ENCODE peak calls at places on chromosomes 1 and 21, in five cellular contexts. One of them, this sample, is unnamed. For H3K9me3, the result is how much of the 10 kb centered on the place peaks cover.

GRCh38 chr1:187648091-187648490 is 819.3 kb downstream of the PLA2G4A start:
- DNase-seq in aorta: no peak
- DNase-seq in heart left ventricle: no peak
- DNase-seq in Peyer's patch: no peak
- DNase-seq in fibroblast of lung: no peak
- DNase-seq in this sample: no peak

GRCh38 chr1:145927916-145928647 is 798 bp upstream of the RBM8A start:
- DNase-seq in aorta: no peak
- DNase-seq in heart left ventricle: no peak
- DNase-seq in Peyer's patch: no peak
- DNase-seq in fibroblast of lung: no peak
- DNase-seq in this sample: no peak

GRCh38 chr1:21511579-21512522 is 2.6 kb downstream of the ALPL start:
- DNase-seq in aorta: peak
- DNase-seq in heart left ventricle: peak
- DNase-seq in Peyer's patch: no peak
- DNase-seq in fibroblast of lung: peak
- DNase-seq in this sample: no peak

GRCh38 chr1:74246266-74246665 is 11.1 kb downstream of the TNNI3K start:
- DNase-seq in aorta: no peak
- DNase-seq in heart left ventricle: no peak
- DNase-seq in Peyer's patch: no peak
- DNase-seq in fibroblast of lung: no peak
- DNase-seq in this sample: no peak

GRCh38 chr1:205810448-205811157 is 2.4 kb downstream of the SLC41A1 start:
- DNase-seq in aorta: no peak
- DNase-seq in heart left ventricle: no peak
- DNase-seq in Peyer's patch: no peak
- DNase-seq in fibroblast of lung: no peak
- DNase-seq in this sample: no peak

GRCh38 chr21:46066843-46067331 is 31.0 kb upstream of the COL6A2 start:
- DNase-seq in aorta: peak
- DNase-seq in heart left ventricle: no peak
- DNase-seq in Peyer's patch: peak
- DNase-seq in fibroblast of lung: peak
- DNase-seq in this sample: no peak

GRCh38 chr1:29482991-29483390 is 246.7 kb downstream of the PTPRU start:
- DNase-seq in aorta: no peak
- DNase-seq in heart left ventricle: no peak
- DNase-seq in Peyer's patch: no peak
- DNase-seq in fibroblast of lung: no peak
- DNase-seq in this sample: no peak

GRCh38 chr1:98028800-98029199 is 108.0 kb upstream of the DPYD start:
- DNase-seq in aorta: no peak
- DNase-seq in heart left ventricle: no peak
- DNase-seq in Peyer's patch: no peak
- DNase-seq in fibroblast of lung: no peak
- DNase-seq in this sample: no peak

GRCh38 chr21:45078371-45078770 is 4.0 kb downstream of the ADARB1 start:
- DNase-seq in aorta: peak
- DNase-seq in heart left ventricle: no peak
- DNase-seq in Peyer's patch: no peak
- DNase-seq in fibroblast of lung: no peak
- DNase-seq in this sample: no peak

GRCh38 chr1:9112961-9113880 is 15.7 kb downstream of the GPR157 start:
- DNase-seq in aorta: peak
- DNase-seq in heart left ventricle: no peak
- DNase-seq in Peyer's patch: no peak
- DNase-seq in fibroblast of lung: no peak
- DNase-seq in this sample: no peak

GRCh38 chr1:32741417-32742131 is 39.0 kb upstream of the SYNC start:
- DNase-seq in aorta: no peak
- DNase-seq in heart left ventricle: no peak
- DNase-seq in Peyer's patch: peak
- DNase-seq in fibroblast of lung: no peak
- DNase-seq in this sample: no peak

GRCh38 chr1:9890224-9890731 is 19.8 kb downstream of the CTNNBIP1 start:
- DNase-seq in aorta: peak
- DNase-seq in heart left ventricle: peak
- DNase-seq in Peyer's patch: no peak
- DNase-seq in fibroblast of lung: peak
- DNase-seq in this sample: no peak

GRCh38 chr1:61122389-61122788 is 40.0 kb downstream of the NFIA start:
- DNase-seq in aorta: no peak
- DNase-seq in heart left ventricle: no peak
- DNase-seq in Peyer's patch: no peak
- DNase-seq in fibroblast of lung: no peak
- DNase-seq in this sample: no peak

GRCh38 chr1:25683731-25684130 is 67.1 kb downstream of the MAN1C1 start:
- DNase-seq in aorta: no peak
- DNase-seq in heart left ventricle: no peak
- DNase-seq in Peyer's patch: no peak
- DNase-seq in fibroblast of lung: no peak
- DNase-seq in this sample: no peak

GRCh38 chr1:5650283-5651026 is 341.8 kb downstream of the NPHP4 start:
- DNase-seq in aorta: no peak
- DNase-seq in heart left ventricle: no peak
- DNase-seq in Peyer's patch: no peak
- DNase-seq in fibroblast of lung: no peak
- DNase-seq in this sample: no peak

GRCh38 chr1:5596651-5597050 is 395.6 kb downstream of the NPHP4 start:
- DNase-seq in aorta: no peak
- DNase-seq in heart left ventricle: no peak
- DNase-seq in Peyer's patch: no peak
- DNase-seq in fibroblast of lung: no peak
- DNase-seq in this sample: no peak

GRCh38 chr21:17794631-17795030 is 24.5 kb downstream of the C21orf91 start:
- DNase-seq in aorta: no peak
- DNase-seq in heart left ventricle: no peak
- DNase-seq in Peyer's patch: no peak
- DNase-seq in fibroblast of lung: no peak
- DNase-seq in this sample: no peak

GRCh38 chr21:35222541-35222941 is 173.4 kb upstream of the RUNX1 start:
- DNase-seq in aorta: no peak
- DNase-seq in heart left ventricle: no peak
- DNase-seq in Peyer's patch: no peak
- DNase-seq in fibroblast of lung: no peak
- DNase-seq in this sample: no peak

GRCh38 chr1:64173300-64173940 is 30.0 kb upstream of the UBE2U start:
- DNase-seq in aorta: no peak
- DNase-seq in heart left ventricle: no peak
- DNase-seq in Peyer's patch: no peak
- DNase-seq in fibroblast of lung: peak
- DNase-seq in this sample: no peak

GRCh38 chr1:15950302-15950701 is 25.6 kb downstream of the ZBTB17 start:
- DNase-seq in aorta: no peak
- DNase-seq in heart left ventricle: no peak
- DNase-seq in Peyer's patch: no peak
- DNase-seq in fibroblast of lung: no peak
- DNase-seq in this sample: no peak

GRCh38 chr1:226631229-226632000 is 82.9 kb downstream of the STUM start:
- DNase-seq in aorta: no peak
- DNase-seq in heart left ventricle: no peak
- DNase-seq in Peyer's patch: peak
- DNase-seq in fibroblast of lung: no peak
- DNase-seq in this sample: no peak

GRCh38 chr21:38151021-38151645 is 105.7 kb upstream of the KCNJ15 start:
- DNase-seq in aorta: no peak
- DNase-seq in heart left ventricle: no peak
- DNase-seq in Peyer's patch: no peak
- DNase-seq in fibroblast of lung: no peak
- DNase-seq in this sample: no peak

GRCh38 chr1:929712-930632 is 6.2 kb downstream of the SAMD11 start:
- DNase-seq in aorta: no peak
- DNase-seq in heart left ventricle: no peak
- DNase-seq in Peyer's patch: no peak
- DNase-seq in fibroblast of lung: no peak
- DNase-seq in this sample: no peak

GRCh38 chr1:103529746-103530145 is 4.2 kb downstream of the RNPC3 start:
- DNase-seq in aorta: no peak
- DNase-seq in heart left ventricle: no peak
- DNase-seq in Peyer's patch: no peak
- DNase-seq in fibroblast of lung: no peak
- DNase-seq in this sample: no peak

GRCh38 chr21:42056468-42056867 is 14.6 kb upstream of the UMODL1 start:
- DNase-seq in aorta: no peak
- DNase-seq in heart left ventricle: no peak
- DNase-seq in Peyer's patch: peak
- DNase-seq in fibroblast of lung: peak
- DNase-seq in this sample: no peak

GRCh38 chr1:207470927-207471326 is 16.8 kb downstream of the CR2 start:
- DNase-seq in aorta: no peak
- DNase-seq in heart left ventricle: no peak
- DNase-seq in Peyer's patch: no peak
- DNase-seq in fibroblast of lung: no peak
- DNase-seq in this sample: no peak

GRCh38 chr1:220084460-220084859 is 5.1 kb downstream of the BPNT1 start:
- DNase-seq in aorta: no peak
- DNase-seq in heart left ventricle: no peak
- DNase-seq in Peyer's patch: no peak
- DNase-seq in fibroblast of lung: peak
- DNase-seq in this sample: no peak

GRCh38 chr1:8800416-8800815 is 17.0 kb downstream of the RERE start:
- DNase-seq in aorta: no peak
- DNase-seq in heart left ventricle: no peak
- DNase-seq in Peyer's patch: no peak
- DNase-seq in fibroblast of lung: no peak
- DNase-seq in this sample: no peak

GRCh38 chr1:172821609-172822274 is 162.8 kb downstream of the FASLG start:
- DNase-seq in aorta: no peak
- DNase-seq in heart left ventricle: no peak
- DNase-seq in Peyer's patch: no peak
- DNase-seq in fibroblast of lung: peak
- DNase-seq in this sample: no peak

GRCh38 chr1:2174348-2175054 is 20.1 kb downstream of the FAAP20 start:
- DNase-seq in aorta: no peak
- DNase-seq in heart left ventricle: peak
- DNase-seq in Peyer's patch: peak
- DNase-seq in fibroblast of lung: peak
- DNase-seq in this sample: peak

GRCh38 chr1:185305419-185305818 is 11.6 kb downstream of the IVNS1ABP start:
- DNase-seq in aorta: no peak
- DNase-seq in heart left ventricle: no peak
- DNase-seq in Peyer's patch: no peak
- DNase-seq in fibroblast of lung: no peak
- DNase-seq in this sample: no peak

GRCh38 chr1:101260531-101260930 is 23.7 kb downstream of the S1PR1 start:
- DNase-seq in aorta: no peak
- DNase-seq in heart left ventricle: no peak
- DNase-seq in Peyer's patch: no peak
- DNase-seq in fibroblast of lung: no peak
- DNase-seq in this sample: no peak

GRCh38 chr1:118459871-118460270 is 274.8 kb upstream of the SPAG17 start:
- DNase-seq in aorta: no peak
- DNase-seq in heart left ventricle: no peak
- DNase-seq in Peyer's patch: no peak
- DNase-seq in fibroblast of lung: no peak
- DNase-seq in this sample: no peak
- H3K9me3 ChIP-seq in aorta: under half
- H3K9me3 ChIP-seq in heart left ventricle: under half
- H3K9me3 ChIP-seq in Peyer's patch: under half
- H3K9me3 ChIP-seq in fibroblast of lung: under half
- H3K9me3 ChIP-seq in this sample: under half

GRCh38 chr1:218553197-218553596 is 208.1 kb downstream of the TGFB2 start:
- DNase-seq in aorta: no peak
- DNase-seq in heart left ventricle: no peak
- DNase-seq in Peyer's patch: no peak
- DNase-seq in fibroblast of lung: no peak
- DNase-seq in this sample: no peak

GRCh38 chr1:218557731-218558130 is 212.6 kb downstream of the TGFB2 start:
- DNase-seq in aorta: no peak
- DNase-seq in heart left ventricle: peak
- DNase-seq in Peyer's patch: no peak
- DNase-seq in fibroblast of lung: no peak
- DNase-seq in this sample: no peak

GRCh38 chr1:218558411-218558810 is 213.3 kb downstream of the TGFB2 start:
- DNase-seq in aorta: no peak
- DNase-seq in heart left ventricle: no peak
- DNase-seq in Peyer's patch: no peak
- DNase-seq in fibroblast of lung: no peak
- DNase-seq in this sample: no peak

GRCh38 chr1:218556016-218556415 is 210.9 kb downstream of the TGFB2 start:
- DNase-seq in aorta: no peak
- DNase-seq in heart left ventricle: no peak
- DNase-seq in Peyer's patch: no peak
- DNase-seq in fibroblast of lung: no peak
- DNase-seq in this sample: no peak
- H3K9me3 ChIP-seq in aorta: under half
- H3K9me3 ChIP-seq in heart left ventricle: under half
- H3K9me3 ChIP-seq in Peyer's patch: under half
- H3K9me3 ChIP-seq in fibroblast of lung: under half
- H3K9me3 ChIP-seq in this sample: under half

GRCh38 chr1:247047702-247048101 is 30.9 kb downstream of the ZNF670 start:
- DNase-seq in aorta: no peak
- DNase-seq in heart left ventricle: no peak
- DNase-seq in Peyer's patch: no peak
- DNase-seq in fibroblast of lung: no peak
- DNase-seq in this sample: no peak

GRCh38 chr1:247047260-247047659 is 31.4 kb downstream of the ZNF670 start:
- DNase-seq in aorta: no peak
- DNase-seq in heart left ventricle: no peak
- DNase-seq in Peyer's patch: no peak
- DNase-seq in fibroblast of lung: no peak
- DNase-seq in this sample: no peak

GRCh38 chr1:247037483-247038320 is 29.8 kb upstream of the ZNF695 start:
- DNase-seq in aorta: no peak
- DNase-seq in heart left ventricle: no peak
- DNase-seq in Peyer's patch: no peak
- DNase-seq in fibroblast of lung: no peak
- DNase-seq in this sample: no peak

GRCh38 chr1:247043406-247043805 is 35.2 kb downstream of the ZNF670 start:
- DNase-seq in aorta: no peak
- DNase-seq in heart left ventricle: no peak
- DNase-seq in Peyer's patch: no peak
- DNase-seq in fibroblast of lung: no peak
- DNase-seq in this sample: no peak
- H3K9me3 ChIP-seq in aorta: under half
- H3K9me3 ChIP-seq in heart left ventricle: under half
- H3K9me3 ChIP-seq in Peyer's patch: under half
- H3K9me3 ChIP-seq in fibroblast of lung: under half
- H3K9me3 ChIP-seq in this sample: under half

GRCh38 chr1:20320734-20321133 is 30.1 kb downstream of the VWA5B1 start:
- DNase-seq in aorta: no peak
- DNase-seq in heart left ventricle: no peak
- DNase-seq in Peyer's patch: no peak
- DNase-seq in fibroblast of lung: no peak
- DNase-seq in this sample: no peak
- H3K9me3 ChIP-seq in aorta: under half
- H3K9me3 ChIP-seq in heart left ventricle: under half
- H3K9me3 ChIP-seq in Peyer's patch: under half
- H3K9me3 ChIP-seq in fibroblast of lung: under half
- H3K9me3 ChIP-seq in this sample: under half

GRCh38 chr1:46768445-46768844 is 30.4 kb upstream of the CYP4B1 start:
- DNase-seq in aorta: no peak
- DNase-seq in heart left ventricle: no peak
- DNase-seq in Peyer's patch: no peak
- DNase-seq in fibroblast of lung: no peak
- DNase-seq in this sample: no peak
- H3K9me3 ChIP-seq in aorta: under half
- H3K9me3 ChIP-seq in heart left ventricle: under half
- H3K9me3 ChIP-seq in Peyer's patch: under half
- H3K9me3 ChIP-seq in fibroblast of lung: under half
- H3K9me3 ChIP-seq in this sample: under half

GRCh38 chr1:42014823-42015222 is 96.1 kb upstream of the HIVEP3 start:
- DNase-seq in aorta: no peak
- DNase-seq in heart left ventricle: no peak
- DNase-seq in Peyer's patch: no peak
- DNase-seq in fibroblast of lung: no peak
- DNase-seq in this sample: no peak
- H3K9me3 ChIP-seq in aorta: under half
- H3K9me3 ChIP-seq in heart left ventricle: under half
- H3K9me3 ChIP-seq in Peyer's patch: under half
- H3K9me3 ChIP-seq in fibroblast of lung: under half
- H3K9me3 ChIP-seq in this sample: under half

This sample was measured in CD8-positive, alpha-beta T cell.